ENCODE peak calls at places on chromosomes 5 and 9, in nine cellular contexts. D, X, B, A, M, N, T, Y and W are unnamed samples. For H3K27me3, the result is how much of the 10 kb centered on the place peaks cover.

GRCh38 chr5:123810253-123810652 is 298.3 kb downstream of the CSNK1G3 start:
- DNase-seq in X (peak), Y (no peak), A (no peak), B (peak), N (no peak), D (no peak), T (no peak), M (no peak), W (peak)

GRCh38 chr9:38255599-38255998 is 136.9 kb upstream of the ALDH1B1 start:
- DNase-seq in T (no peak), M (no peak), N (no peak), B (no peak), Y (no peak), X (no peak), D (no peak), A (no peak), W (no peak)

GRCh38 chr5:127922603-127923002 is 161.0 kb upstream of the SLC12A2 start:
- DNase-seq in A (no peak), X (no peak), D (no peak), B (no peak), T (no peak), Y (no peak), N (no peak), M (no peak), W (no peak)

GRCh38 chr9:101530076-101530711 is 3.5 kb upstream of the RNF20 start:
- DNase-seq in N (peak), M (no peak), X (peak), A (no peak), B (peak), D (peak), T (peak), Y (no peak), W (peak)

GRCh38 chr5:65142511-65143011 is 339.2 kb downstream of the ADAMTS6 start:
- DNase-seq in M (no peak), N (peak), T (no peak), B (peak), X (no peak), A (no peak), Y (no peak), D (no peak), W (peak)

GRCh38 chr9:34501889-34502425 is 20.8 kb downstream of the ENHO start:
- DNase-seq in Y (no peak), D (peak), N (peak), M (peak), B (peak), X (peak), A (no peak), T (peak), W (peak)

GRCh38 chr9:128885376-128885775 is 3.4 kb downstream of the LRRC8A start:
- DNase-seq in D (no peak), Y (no peak), B (no peak), A (no peak), X (no peak), T (no peak), M (no peak), N (no peak), W (no peak)

GRCh38 chr5:139378941-139379361 is 4.1 kb downstream of the SLC23A1 start:
- DNase-seq in N (no peak), B (no peak), M (peak), X (no peak), T (no peak), Y (peak), D (no peak), A (no peak), W (no peak)

GRCh38 chr5:36079200-36079761 is 12.6 kb upstream of the UGT3A2 start:
- DNase-seq in B (peak), Y (no peak), A (no peak), M (no peak), D (no peak), X (peak), T (peak), N (peak), W (peak)

GRCh38 chr5:119190470-119190869 is 119.6 kb downstream of the DMXL1 start:
- DNase-seq in T (no peak), N (no peak), D (no peak), A (no peak), Y (no peak), X (no peak), B (no peak), M (no peak), W (no peak)

GRCh38 chr9:4137755-4138154 is 162.1 kb downstream of the GLIS3 start:
- DNase-seq in M (no peak), B (no peak), T (no peak), A (no peak), X (no peak), N (no peak), Y (no peak), D (no peak), W (no peak)

GRCh38 chr9:118522093-118523028 is 818.2 kb downstream of the TLR4 start:
- DNase-seq in T (peak), A (no peak), X (peak), N (peak), D (no peak), Y (peak), M (peak), B (peak), W (peak)

GRCh38 chr9:95793924-95794828 is 81.3 kb upstream of the ERCC6L2 start:
- DNase-seq in Y (no peak), T (no peak), M (no peak), B (no peak), D (no peak), A (no peak), X (no peak), N (no peak), W (no peak)

GRCh38 chr9:115604831-115605483 is 487.0 kb upstream of the TNC start:
- DNase-seq in M (no peak), T (no peak), N (no peak), A (no peak), D (no peak), B (no peak), X (no peak), Y (no peak), W (no peak)

GRCh38 chr5:146451411-146451810 is 4.3 kb downstream of the TCERG1 start:
- DNase-seq in Y (no peak), X (no peak), M (no peak), N (peak), A (no peak), T (no peak), B (no peak), D (no peak), W (peak)

GRCh38 chr5:61301820-61302563 is 30.1 kb upstream of the ZSWIM6 start:
- DNase-seq in X (peak), T (peak), Y (peak), M (peak), A (no peak), N (peak), B (peak), D (peak), W (no peak)

GRCh38 chr5:178387856-178388190 is 155.2 kb upstream of the PHYKPL start:
- DNase-seq in X (no peak), N (no peak), Y (peak), B (peak), M (peak), A (no peak), T (no peak), D (no peak), W (no peak)

GRCh38 chr9:69919461-69920061 is 98.9 kb downstream of the CFAP95 start:
- DNase-seq in T (no peak), N (peak), M (no peak), B (peak), X (peak), A (no peak), D (no peak), Y (no peak), W (peak)

GRCh38 chr5:72586788-72587530 is 79.7 kb upstream of the ZNF366 start:
- DNase-seq in T (no peak), B (no peak), X (no peak), D (no peak), A (no peak), M (no peak), N (no peak), Y (no peak), W (no peak)

GRCh38 chr9:86546712-86547111 is 192.5 kb upstream of the TUT7 start:
- DNase-seq in X (no peak), D (no peak), A (no peak), T (no peak), M (no peak), B (no peak), Y (no peak), N (peak), W (peak)

GRCh38 chr9:95055851-95056551 is 261.5 kb downstream of the FANCC start:
- DNase-seq in M (no peak), N (peak), B (no peak), T (no peak), A (no peak), D (no peak), Y (no peak), X (no peak), W (no peak)

GRCh38 chr5:58318468-58318867 is 141.4 kb downstream of the PLK2 start:
- DNase-seq in A (no peak), T (no peak), Y (no peak), B (no peak), X (no peak), N (no peak), D (no peak), M (no peak), W (no peak)

GRCh38 chr5:59040804-59041201 is 457.9 kb downstream of the RAB3C start:
- DNase-seq in A (no peak), T (no peak), M (no peak), B (no peak), X (no peak), N (no peak), Y (no peak), D (no peak), W (no peak)

GRCh38 chr5:150024241-150024984 is 23.9 kb downstream of the HMGXB3 start:
- DNase-seq in D (no peak), N (no peak), A (no peak), Y (no peak), M (no peak), X (peak), T (no peak), B (no peak), W (no peak)

GRCh38 chr5:126982926-126983873 is 47.2 kb downstream of the MARCHF3 start:
- DNase-seq in M (no peak), D (no peak), T (no peak), N (no peak), A (no peak), B (no peak), X (peak), Y (no peak), W (no peak)

GRCh38 chr9:104286187-104286586 is 192.1 kb downstream of the SMC2 start:
- DNase-seq in M (no peak), A (no peak), N (no peak), B (no peak), X (no peak), T (no peak), Y (no peak), D (no peak), W (no peak)

GRCh38 chr5:1865948-1866347 is 16.8 kb downstream of the IRX4 start:
- DNase-seq in D (no peak), N (no peak), B (no peak), T (no peak), Y (no peak), M (no peak), A (no peak), X (no peak), W (no peak)

GRCh38 chr5:1867815-1868143 is 14.9 kb downstream of the IRX4 start:
- DNase-seq in B (no peak), D (no peak), T (no peak), Y (no peak), N (no peak), A (no peak), M (no peak), X (no peak), W (no peak)

GRCh38 chr5:1867114-1867814 is 15.5 kb downstream of the IRX4 start:
- DNase-seq in B (no peak), N (peak), Y (no peak), T (no peak), D (no peak), M (no peak), X (no peak), A (no peak), W (no peak)

GRCh38 chr5:1871441-1871840 is 11.3 kb downstream of the IRX4 start:
- DNase-seq in N (no peak), B (no peak), T (no peak), A (no peak), D (no peak), X (no peak), M (no peak), Y (no peak), W (no peak)

GRCh38 chr5:1868886-1869285 is 13.8 kb downstream of the IRX4 start:
- DNase-seq in A (no peak), T (no peak), N (no peak), D (no peak), X (no peak), M (no peak), B (no peak), Y (no peak), W (no peak)
- H3K27me3 ChIP-seq in A (under half), T (under half), N (under half), D (under half), X (under half), M (half or more), B (under half), Y (under half), W (under half)

DNA sequence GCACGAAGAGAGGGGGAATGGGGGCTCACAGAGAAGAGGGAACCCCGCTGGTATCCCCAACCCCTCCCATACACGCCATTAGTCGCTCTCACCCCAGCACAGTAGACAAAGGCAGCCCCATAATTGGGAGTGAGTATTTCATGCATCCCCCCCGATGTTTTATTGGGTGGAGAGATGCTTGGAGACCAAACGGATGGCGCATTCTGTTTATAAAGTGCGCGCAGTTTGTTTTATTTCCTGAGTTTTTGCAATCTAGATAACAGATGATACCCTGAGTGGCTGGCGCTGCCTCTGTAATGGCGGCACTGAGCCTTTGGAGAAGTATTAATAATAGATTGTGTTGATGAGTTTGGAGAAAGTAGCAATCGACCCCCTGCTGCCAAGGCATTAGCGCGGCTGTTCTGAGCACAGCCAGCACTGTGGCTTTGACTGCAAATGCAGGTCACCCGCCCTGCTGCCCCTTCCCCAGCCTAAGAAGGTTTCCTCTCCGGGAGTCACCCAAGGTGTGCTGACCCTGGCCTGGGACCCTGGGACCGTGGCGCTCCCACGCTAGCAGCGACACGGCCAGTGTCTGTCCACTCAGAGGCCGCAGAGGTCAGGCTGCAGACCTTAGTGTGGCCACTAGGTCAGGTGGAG is 74.3 kb downstream of the LMX1B start:
- DNase-seq in M (no peak), T (no peak), D (no peak), A (no peak), N (no peak), Y (no peak), B (no peak), X (no peak), W (no peak)
- H3K27me3 ChIP-seq in M (half or more), T (under half), D (under half), A (under half), N (under half), Y (under half), B (half or more), X (half or more), W (under half)

DNA sequence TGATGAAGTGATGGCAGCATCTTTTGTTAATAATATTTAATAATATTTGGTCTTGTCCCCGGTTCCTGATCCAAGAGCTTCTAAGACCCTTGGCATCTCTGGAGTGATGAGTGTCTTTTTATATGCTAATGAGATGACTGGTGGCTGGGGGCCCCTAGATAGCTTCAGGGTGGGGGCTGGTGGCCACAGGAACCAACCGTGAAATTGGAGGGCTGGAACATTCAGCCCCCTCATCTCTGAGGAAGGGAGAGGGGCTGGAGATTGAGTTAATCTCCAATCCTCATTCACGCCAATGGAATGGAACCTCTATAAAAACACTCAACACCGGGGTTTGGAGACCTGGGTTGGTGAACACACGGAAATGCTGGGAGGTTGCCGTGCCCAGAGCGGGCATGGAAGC is 78.2 kb upstream of the RAPGEF1 start:
- DNase-seq in D (no peak), M (no peak), X (no peak), T (no peak), N (no peak), Y (no peak), A (no peak), B (no peak), W (no peak)
- H3K27me3 ChIP-seq in D (under half), M (under half), X (under half), T (under half), N (under half), Y (under half), A (under half), B (under half), W (under half)

DNA sequence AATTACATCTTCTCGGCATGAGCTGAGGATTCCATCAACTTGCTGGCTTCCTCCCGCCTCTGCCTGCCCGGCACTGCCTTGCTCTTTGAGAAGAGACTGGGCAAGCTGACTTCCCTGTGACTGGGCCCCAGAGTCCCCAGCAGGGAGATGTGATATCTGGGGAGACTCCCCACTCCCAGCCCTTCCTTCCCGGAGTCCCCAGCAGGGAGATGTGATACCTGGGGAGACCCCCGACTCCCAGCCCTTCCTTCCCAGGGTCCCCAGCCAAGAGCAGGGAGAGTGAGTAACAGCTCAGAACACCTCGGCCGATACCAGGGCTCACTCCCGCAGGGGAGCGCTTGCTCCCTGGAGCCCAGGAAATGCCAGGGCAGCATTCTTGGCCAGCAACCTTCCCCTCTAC is 90.1 kb upstream of the NEURL1B start:
- DNase-seq in D (no peak), T (no peak), N (no peak), B (no peak), A (no peak), Y (peak), M (peak), X (no peak), W (no peak)
- H3K27me3 ChIP-seq in D (under half), T (under half), N (under half), B (under half), A (under half), Y (under half), M (under half), X (under half), W (under half)

GRCh38 chr5:2013301-2014057 is 130.8 kb upstream of the IRX4 start:
- DNase-seq in D (no peak), X (peak), A (no peak), B (no peak), M (no peak), T (no peak), N (no peak), Y (no peak), W (no peak)

GRCh38 chr5:2012885-2013284 is 130.2 kb upstream of the IRX4 start:
- DNase-seq in M (no peak), X (no peak), B (no peak), N (no peak), T (no peak), Y (no peak), D (no peak), A (no peak), W (no peak)

GRCh38 chr5:2010940-2011339 is 128.2 kb upstream of the IRX4 start:
- DNase-seq in X (no peak), B (no peak), M (no peak), D (no peak), A (no peak), T (no peak), N (no peak), Y (no peak), W (no peak)

GRCh38 chr5:2009986-2010914 is 127.5 kb upstream of the IRX4 start:
- DNase-seq in Y (no peak), B (no peak), T (no peak), X (no peak), M (no peak), A (no peak), D (no peak), N (no peak), W (no peak)

GRCh38 chr5:2011481-2012411 is 129.0 kb upstream of the IRX4 start:
- DNase-seq in A (no peak), X (no peak), B (no peak), T (no peak), Y (no peak), M (no peak), N (no peak), D (no peak), W (no peak)
- H3K27me3 ChIP-seq in A (under half), X (under half), B (under half), T (under half), Y (under half), M (under half), N (under half), D (under half), W (under half)

DNA sequence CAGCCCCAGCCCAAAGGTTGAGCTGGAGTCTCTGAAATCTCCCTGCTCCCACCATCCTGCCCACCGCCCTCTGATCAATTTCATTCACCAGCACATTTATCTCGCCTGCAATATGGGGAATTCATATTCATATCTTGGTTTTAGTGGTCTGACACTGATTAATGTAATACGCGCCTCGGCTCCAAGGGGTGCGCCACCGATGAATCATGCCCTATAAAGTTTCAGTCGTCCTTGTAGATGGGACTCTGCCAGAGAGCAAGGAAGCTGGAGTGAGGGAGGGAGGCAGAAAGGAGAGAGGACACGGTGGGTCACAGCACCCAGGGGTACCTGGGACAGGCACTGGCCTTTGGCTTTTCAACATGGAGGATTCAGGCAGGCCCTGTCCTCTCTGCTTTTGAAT is 8.9 kb downstream of the IRX1 start:
- DNase-seq in D (no peak), B (no peak), T (no peak), M (peak), A (no peak), X (no peak), N (no peak), Y (no peak), W (no peak)
- H3K27me3 ChIP-seq in D (under half), B (half or more), T (under half), M (half or more), A (under half), X (half or more), N (under half), Y (under half), W (half or more)